ENCODE peak calls at places on chromosomes 6 and 20, in four cellular contexts. R, Z, Y and C are unnamed samples.

GRCh38 chr6:105192707-105193465 is 13.1 kb upstream of the POPDC3 start:
- DNase-seq in R (no peak), Z (no peak), Y (no peak), C (no peak)

GRCh38 chr6:13769034-13769654 is 45.2 kb downstream of the MCUR1 start:
- DNase-seq in R (no peak), Z (no peak), Y (no peak), C (no peak)

GRCh38 chr6:13924146-13924948 is 405 bp upstream of the RNF182 start:
- DNase-seq in R (no peak), Z (peak), Y (no peak), C (no peak)

GRCh38 chr6:18632670-18633410 is 245.7 kb downstream of the RNF144B start:
- DNase-seq in R (peak), Z (no peak), Y (peak), C (peak)

GRCh38 chr20:20092852-20093251 is 40.5 kb downstream of the CFAP61 start:
- DNase-seq in R (no peak), Z (no peak), Y (no peak), C (no peak)

GRCh38 chr6:167789358-167789757 is 37.4 kb upstream of the AFDN start:
- DNase-seq in R (peak), Z (no peak), Y (no peak), C (no peak)

GRCh38 chr20:4720121-4720976 is 1.4 kb upstream of the PRND start:
- DNase-seq in R (peak), Z (peak), Y (peak), C (peak)

GRCh38 chr6:118663993-118664985 is 12.9 kb upstream of the CEP85L start:
- DNase-seq in R (no peak), Z (no peak), Y (no peak), C (no peak)

GRCh38 chr6:75183099-75183541 is 22.7 kb downstream of the COL12A1 start:
- DNase-seq in R (no peak), Z (no peak), Y (no peak), C (no peak)

GRCh38 chr20:7195704-7196103 is 428.2 kb downstream of the BMP2 start:
- DNase-seq in R (no peak), Z (no peak), Y (no peak), C (peak)
- TF ChIP-seq TCF7L2 in R (no peak), Z (no peak), Y (no peak), C (no peak)

DNA sequence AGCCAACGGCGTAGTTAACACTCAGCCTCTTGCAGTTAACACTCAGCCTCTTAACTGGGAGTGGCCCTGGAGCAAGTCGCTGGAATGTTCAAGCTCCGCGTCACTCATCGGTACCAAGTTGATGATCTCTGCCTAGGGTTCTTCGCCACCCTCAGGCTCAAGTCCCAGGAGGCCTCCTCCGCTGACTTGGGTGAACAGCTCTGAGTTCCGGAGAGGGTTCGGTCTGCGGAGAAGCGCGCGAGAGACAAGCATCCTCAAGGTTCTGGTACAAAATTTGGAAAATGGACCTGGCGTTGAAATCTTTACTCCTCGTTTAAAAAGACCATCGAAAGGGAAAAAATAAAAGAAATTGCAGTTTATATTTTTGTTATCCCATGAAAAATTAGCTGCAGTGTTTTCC is 876 bp upstream of the DSP start:
- DNase-seq in R (no peak), Z (no peak), Y (no peak), C (no peak)
- H3K4me3 ChIP-seq in R (peak), Z (no peak), Y (peak), C (peak)

DNA sequence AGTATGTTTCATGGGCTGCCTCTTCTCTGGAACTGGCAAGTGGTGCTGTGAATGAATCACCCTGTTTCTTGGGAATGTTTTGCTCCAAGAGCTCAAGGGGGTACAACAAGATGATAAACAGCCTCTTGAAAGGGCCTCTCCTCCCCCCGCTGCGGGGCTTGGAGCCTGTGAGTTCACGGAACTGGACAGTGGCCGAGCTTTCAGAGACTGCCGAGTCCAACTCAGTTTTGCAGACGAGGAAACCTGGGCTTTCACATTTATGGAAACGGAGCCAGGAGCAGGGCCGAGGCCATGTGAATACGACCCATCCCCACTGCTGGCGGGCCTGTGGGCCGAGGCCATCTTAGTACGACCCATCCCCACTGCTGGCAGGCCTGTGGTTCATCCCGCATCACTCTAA is 18.2 kb upstream of the SRC start:
- DNase-seq in R (no peak), Z (no peak), Y (no peak), C (no peak)
- TF ChIP-seq TCF7L2 in R (no peak), Z (no peak), Y (no peak), C (no peak)

DNA sequence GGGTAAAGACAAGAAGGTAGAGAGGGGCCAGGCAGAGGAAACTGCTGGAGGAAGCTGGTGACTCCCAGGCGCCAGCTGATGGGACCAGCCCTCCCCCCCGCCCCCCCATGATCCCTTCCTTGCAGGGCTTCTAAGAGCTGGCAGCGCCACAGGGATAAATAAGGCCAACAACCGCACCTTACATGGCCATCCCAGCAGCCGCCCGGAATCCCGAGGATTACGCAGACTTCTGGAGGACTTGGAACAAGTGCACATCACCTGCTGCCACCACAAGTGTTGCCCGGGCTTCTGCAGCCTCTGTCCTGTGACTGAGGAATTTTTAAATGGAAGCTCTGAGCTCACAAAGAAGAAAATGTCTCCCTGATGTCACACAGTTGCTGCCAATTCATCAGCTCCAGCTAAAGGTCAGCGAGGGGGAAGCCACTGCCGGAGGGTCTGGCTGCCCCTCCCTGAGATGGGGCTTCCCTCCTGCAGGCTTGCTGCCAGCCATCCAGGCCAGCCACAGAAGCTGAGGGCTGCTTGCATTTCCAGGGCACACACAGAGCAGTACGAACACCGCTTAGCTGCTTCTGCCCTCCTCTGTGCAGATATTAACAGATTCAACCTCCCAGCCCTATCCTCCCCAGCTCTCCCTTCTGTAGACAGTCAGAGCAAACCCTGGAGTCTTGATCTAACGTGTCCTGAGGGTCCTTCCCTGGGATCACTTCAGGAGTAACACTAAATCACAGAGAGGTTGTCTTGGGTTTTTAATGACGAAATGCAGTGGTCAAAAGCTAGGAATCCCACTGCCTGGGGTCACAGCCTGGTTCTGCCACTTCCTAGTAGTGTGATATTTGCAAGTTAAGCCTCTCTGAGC is 38.6 kb upstream of the PIM1 start:
- DNase-seq in R (peak), Z (no peak), Y (no peak), C (no peak)
- H3K4me3 ChIP-seq in R (peak), Z (no peak), Y (no peak), C (peak)

GRCh38 chr6:97885230-97885772 is 602.3 kb upstream of the MMS22L start:
- DNase-seq in R (no peak), Z (no peak), Y (no peak), C (no peak)
- TF ChIP-seq TCF7L2 in R (no peak), Z (no peak), Y (no peak), C (no peak)

GRCh38 chr6:99519446-99519845 is 4.2 kb upstream of the USP45 start:
- DNase-seq in R (no peak), Z (no peak), Y (no peak), C (no peak)

GRCh38 chr6:99512033-99512432 is 3.2 kb downstream of the USP45 start:
- DNase-seq in R (no peak), Z (no peak), Y (no peak), C (no peak)

GRCh38 chr6:99514089-99514488 is 1.1 kb downstream of the USP45 start:
- DNase-seq in R (no peak), Z (peak), Y (no peak), C (no peak)
- H3K4me3 ChIP-seq in R (peak), Z (peak), Y (peak), C (peak)